ENCODE peak calls at places on chromosomes 5 and 9, in four cellular contexts. Z, W, S and N are unnamed samples.

GRCh38 chr5:135203593-135204036 is 169.6 kb upstream of the PITX1 start:
- DNase-seq in W (no peak), Z (no peak), S (no peak), N (no peak)

GRCh38 chr5:124301850-124302249 is 444.6 kb downstream of the ZNF608 start:
- DNase-seq in S (peak), Z (no peak), W (no peak), N (no peak)

GRCh38 chr9:114098021-114098659 is 952 bp downstream of the KIF12 start:
- DNase-seq in W (no peak), S (no peak), Z (peak), N (no peak)

GRCh38 chr5:108727154-108727638 is 20.5 kb upstream of the FER start:
- DNase-seq in Z (no peak), S (no peak), W (no peak), N (no peak)

GRCh38 chr9:5186416-5187169 is 1.2 kb upstream of the INSL6 start:
- DNase-seq in S (peak), Z (peak), W (peak), N (no peak)

GRCh38 chr9:135968083-135968476 is 6.9 kb upstream of the UBAC1 start:
- DNase-seq in W (no peak), Z (no peak), S (no peak), N (no peak)

GRCh38 chr9:6566409-6567139 is 79.0 kb downstream of the GLDC start:
- DNase-seq in Z (peak), W (peak), S (peak), N (peak)

GRCh38 chr9:35675732-35676392 is 2.1 kb downstream of the CA9 start:
- DNase-seq in W (no peak), S (no peak), Z (no peak), N (no peak)

GRCh38 chr5:17343675-17344074 is 126.2 kb downstream of the BASP1 start:
- DNase-seq in S (peak), W (peak), Z (no peak), N (peak)

GRCh38 chr5:23208959-23209431 is 298.4 kb upstream of the PRDM9 start:
- DNase-seq in Z (peak), S (peak), W (peak), N (peak)

GRCh38 chr9:109369285-109369684 is 48.4 kb upstream of the EPB41L4B start:
- DNase-seq in W (no peak), S (no peak), Z (no peak), N (no peak)